ENCODE peak calls at places on chromosomes 16 and 17, in six cellular contexts. K is renal cortical epithelial cell; D is T follicular helper cell; Z is esophagus squamous epithelium; I is fibroblast of mammary gland; X is CD8-positive, alpha-beta memory T cell. O is an unnamed sample.

GRCh38 chr17:5499790-5500189 is 13.4 kb downstream of the MIS12 start:
- DNase-seq in Z (no peak), I (no peak), K (no peak), D (no peak), X (no peak), O (no peak)

GRCh38 chr16:54651851-54652770 is 278.6 kb upstream of the IRX5 start:
- DNase-seq in K (no peak), Z (no peak), I (peak; percentile 10), D (no peak), X (no peak), O (no peak)

GRCh38 chr16:27446721-27447120 is 44.7 kb downstream of the IL21R start:
- DNase-seq in I (no peak), X (peak; percentile 84), K (no peak), D (peak; percentile 75), Z (no peak), O (no peak)

GRCh38 chr17:30831257-30831656 is 509 bp upstream of the ATAD5 start:
- DNase-seq in K (peak; percentile 26), Z (no peak), D (no peak), X (no peak), I (peak; percentile 23), O (no peak)

GRCh38 chr16:2474877-2475412 is at the start of gene TBC1D24:
- DNase-seq in I (peak; percentile 65), K (peak; percentile 39), Z (no peak), X (peak; percentile 80), D (peak; percentile 53), O (peak; percentile 42)

GRCh38 chr17:75250009-75250471 is 11.4 kb downstream of the GGA3 start:
- DNase-seq in I (peak; percentile 83), K (peak; percentile 39), X (peak; percentile 26), Z (no peak), D (peak; percentile 52), O (peak; percentile 51)

GRCh38 chr16:29860218-29860617 is 2.8 kb downstream of the CDIPT start:
- DNase-seq in Z (no peak), D (no peak), K (no peak), I (no peak), X (no peak), O (no peak)

GRCh38 chr17:6862822-6863221 is 31.3 kb upstream of the TEKT1 start:
- DNase-seq in D (no peak), X (no peak), Z (no peak), K (peak; percentile 11), I (no peak), O (no peak)

GRCh38 chr17:75447951-75448856 is 8.2 kb upstream of the TMEM94 start:
- DNase-seq in X (no peak), D (no peak), Z (no peak), K (no peak), I (no peak), O (peak; percentile 16)

O was measured in kidney glomerular epithelial cell.